ENCODE peak calls at places on chromosome 4, in six cellular contexts. Q is M059J, M is uterus, U is posterior cingulate gyrus, S is mucosa of descending colon, O is GM23338. E is an unnamed sample.

GRCh38 chr4:99720206-99720605 is 62.6 kb upstream of the C4orf54 start:
- DNase-seq in Q (no peak), M (no peak), U (no peak), S (no peak), O (no peak), E (peak; percentile 31)

GRCh38 chr4:173717581-173717980 is 187.6 kb upstream of the HAND2 start:
- DNase-seq in Q (no peak), M (no peak), U (no peak), S (peak; percentile 29), O (no peak), E (no peak)

GRCh38 chr4:102552781-102553180 is 51.6 kb downstream of the NFKB1 start:
- DNase-seq in Q (peak; percentile 21), M (no peak), U (no peak), S (no peak), O (no peak), E (no peak)

GRCh38 chr4:1517592-1518411 is 111.6 kb upstream of the NKX1-1 start:
- DNase-seq in Q (no peak), M (no peak), U (no peak), S (no peak), O (no peak), E (no peak)

GRCh38 chr4:169159614-169160013 is 111.1 kb downstream of the SH3RF1 start:
- DNase-seq in Q (peak; percentile 28), M (no peak), U (no peak), S (no peak), O (no peak), E (no peak)

GRCh38 chr4:93809773-93810172 is 18.8 kb upstream of the ATOH1 start:
- DNase-seq in Q (no peak), M (no peak), U (no peak), S (no peak), O (no peak), E (no peak)

GRCh38 chr4:78829296-78829695 is 53.1 kb downstream of the BMP2K start:
- DNase-seq in Q (no peak), M (no peak), U (no peak), S (no peak), O (no peak), E (no peak)

GRCh38 chr4:55345980-55346850 is at the start of gene SRD5A3:
- DNase-seq in Q (peak; percentile 75), M (peak; percentile 80), U (peak; percentile 78), S (peak; percentile 89), O (peak; percentile 89), E (peak; percentile 92)

GRCh38 chr4:54228064-54228527 is 997 bp upstream of the PDGFRA start:
- DNase-seq in Q (peak; percentile 62), M (peak; percentile 75), U (peak; percentile 54), S (peak; percentile 71), O (peak; percentile 92), E (peak; percentile 92)

GRCh38 chr4:159312236-159312635 is 209.4 kb downstream of the RAPGEF2 start:
- DNase-seq in Q (no peak), M (no peak), U (no peak), S (no peak), O (no peak), E (no peak)

E was measured in neural progenitor cell.